ENCODE peak calls at places on chromosomes 12 and 14, in six cellular contexts. One of them, this sample, is unnamed.

GRCh38 chr14:33401326-33401725 is 462.6 kb downstream of the NPAS3 start:
- DNase-seq in IMR-90: no peak
- DNase-seq in trophoblast cell: no peak
- DNase-seq in mesenchymal stem cell: no peak
- DNase-seq in H9: no peak
- DNase-seq in H1: no peak
- DNase-seq in this sample: no peak

GRCh38 chr14:90880282-90880681 is 64.1 kb upstream of the TTC7B start:
- DNase-seq in IMR-90: no peak
- DNase-seq in H9: no peak
- DNase-seq in H1: no peak
- DNase-seq in trophoblast cell: no peak
- DNase-seq in mesenchymal stem cell: no peak
- DNase-seq in this sample: no peak

GRCh38 chr14:72550513-72550912 is 343.4 kb downstream of the DPF3 start:
- DNase-seq in H1: no peak
- DNase-seq in trophoblast cell: no peak
- DNase-seq in H9: no peak
- DNase-seq in mesenchymal stem cell: no peak
- DNase-seq in IMR-90: no peak
- DNase-seq in this sample: no peak

GRCh38 chr12:90543841-90544240 is 411.1 kb downstream of the CCER1 start:
- DNase-seq in trophoblast cell: no peak
- DNase-seq in H1: no peak
- DNase-seq in mesenchymal stem cell: no peak
- DNase-seq in H9: no peak
- DNase-seq in IMR-90: peak
- DNase-seq in this sample: no peak

GRCh38 chr12:57239587-57240068 is 10.1 kb downstream of the SHMT2 start:
- DNase-seq in mesenchymal stem cell: no peak
- DNase-seq in H1: no peak
- DNase-seq in H9: peak
- DNase-seq in IMR-90: no peak
- DNase-seq in trophoblast cell: no peak
- DNase-seq in this sample: no peak

GRCh38 chr14:104144911-104145825 is 6.8 kb downstream of the KIF26A start:
- DNase-seq in H9: peak
- DNase-seq in trophoblast cell: no peak
- DNase-seq in IMR-90: no peak
- DNase-seq in H1: no peak
- DNase-seq in mesenchymal stem cell: no peak
- DNase-seq in this sample: no peak

GRCh38 chr12:67759829-67760228 is 111.3 kb downstream of the DYRK2 start:
- DNase-seq in H1: no peak
- DNase-seq in H9: no peak
- DNase-seq in trophoblast cell: peak
- DNase-seq in mesenchymal stem cell: no peak
- DNase-seq in IMR-90: no peak
- DNase-seq in this sample: no peak

GRCh38 chr12:50111417-50111692 is 681 bp upstream of the COX14 start:
- DNase-seq in mesenchymal stem cell: no peak
- DNase-seq in trophoblast cell: no peak
- DNase-seq in H1: no peak
- DNase-seq in H9: no peak
- DNase-seq in IMR-90: no peak
- DNase-seq in this sample: no peak

GRCh38 chr14:40616579-40616978 is 990.1 kb upstream of the LRFN5 start:
- DNase-seq in H9: no peak
- DNase-seq in H1: no peak
- DNase-seq in mesenchymal stem cell: no peak
- DNase-seq in IMR-90: no peak
- DNase-seq in trophoblast cell: no peak
- DNase-seq in this sample: no peak

GRCh38 chr14:83707056-83707455 is 1822.9 kb upstream of the FLRT2 start:
- DNase-seq in IMR-90: peak
- DNase-seq in H1: no peak
- DNase-seq in H9: no peak
- DNase-seq in trophoblast cell: no peak
- DNase-seq in mesenchymal stem cell: no peak
- DNase-seq in this sample: no peak

DNA sequence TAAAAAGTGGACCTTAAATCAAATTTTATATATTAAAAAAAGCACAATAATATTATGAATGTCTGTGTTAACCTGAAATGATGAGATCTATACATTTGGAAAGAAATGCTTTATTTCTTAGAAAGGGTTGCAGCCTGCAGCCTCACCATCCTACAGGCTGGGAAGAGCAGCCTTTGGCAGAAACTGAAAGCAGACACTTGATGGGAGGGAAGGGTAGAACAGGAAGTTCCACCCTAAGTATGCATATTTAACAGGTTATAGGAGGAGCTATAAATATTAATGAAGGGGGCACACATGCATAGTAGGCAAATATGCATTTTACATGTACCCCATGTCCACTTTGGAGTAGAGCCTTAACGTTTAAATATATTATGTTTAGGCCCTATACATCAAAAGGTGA is 498.0 kb downstream of the FLRT2 start:
- DNase-seq in trophoblast cell: no peak
- DNase-seq in H1: no peak
- DNase-seq in H9: no peak
- DNase-seq in mesenchymal stem cell: no peak
- DNase-seq in IMR-90: no peak
- DNase-seq in this sample: no peak
- H4K91ac ChIP-seq in trophoblast cell: no peak
- H4K91ac ChIP-seq in H1: no peak
- H4K91ac ChIP-seq in H9: no peak
- H4K91ac ChIP-seq in mesenchymal stem cell: no peak
- H4K91ac ChIP-seq in IMR-90: no peak
- H4K91ac ChIP-seq in this sample: no peak

DNA sequence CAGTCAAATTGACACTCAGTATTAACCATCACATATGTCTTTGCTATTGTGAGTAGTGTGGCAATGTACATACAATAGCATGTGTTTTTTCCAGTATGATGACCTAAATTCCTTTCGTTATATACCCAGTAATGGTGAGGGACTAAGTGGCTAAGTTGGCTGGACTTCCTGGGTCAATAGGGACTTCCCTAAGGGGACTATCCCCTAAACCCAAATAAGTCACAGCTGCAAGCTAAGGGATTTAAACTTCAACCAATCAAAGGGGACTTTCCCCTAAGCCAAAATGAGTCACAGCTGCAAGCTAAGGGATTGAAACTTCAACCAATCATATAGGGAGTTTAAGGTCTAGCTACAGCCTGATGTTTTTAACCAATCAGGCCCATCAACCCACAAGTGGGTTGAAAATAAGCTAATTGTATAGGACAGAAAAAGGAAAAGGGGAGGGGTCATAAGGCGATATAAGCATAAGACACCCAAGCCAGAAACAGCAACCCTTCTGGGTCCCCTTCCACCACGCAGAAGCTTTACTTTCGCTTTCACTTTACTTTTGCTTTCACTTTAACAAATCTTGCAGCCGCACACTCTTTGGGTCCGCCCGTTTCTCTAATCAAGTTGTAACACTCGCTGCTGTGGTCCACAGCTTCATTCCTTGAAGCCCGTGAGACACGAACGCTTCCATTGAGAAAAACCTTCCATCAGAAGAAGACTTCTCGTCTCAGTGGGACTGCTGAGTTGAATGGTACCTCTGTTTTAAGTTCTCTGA is 404.4 kb downstream of the FLRT2 start:
- DNase-seq in H9: no peak
- DNase-seq in H1: no peak
- DNase-seq in trophoblast cell: peak
- DNase-seq in mesenchymal stem cell: peak
- DNase-seq in IMR-90: no peak
- DNase-seq in this sample: no peak
- H4K91ac ChIP-seq in H9: no peak
- H4K91ac ChIP-seq in H1: no peak
- H4K91ac ChIP-seq in trophoblast cell: no peak
- H4K91ac ChIP-seq in mesenchymal stem cell: no peak
- H4K91ac ChIP-seq in IMR-90: no peak
- H4K91ac ChIP-seq in this sample: no peak

GRCh38 chr12:48221645-48222044 is 18.6 kb upstream of the OR10AD1 start:
- DNase-seq in H1: no peak
- DNase-seq in trophoblast cell: no peak
- DNase-seq in IMR-90: no peak
- DNase-seq in H9: no peak
- DNase-seq in mesenchymal stem cell: no peak
- DNase-seq in this sample: no peak

GRCh38 chr12:48219635-48220034 is 16.5 kb upstream of the OR10AD1 start:
- DNase-seq in H1: no peak
- DNase-seq in IMR-90: no peak
- DNase-seq in trophoblast cell: peak
- DNase-seq in mesenchymal stem cell: no peak
- DNase-seq in H9: no peak
- DNase-seq in this sample: no peak

GRCh38 chr12:48220701-48221100 is 17.6 kb upstream of the OR10AD1 start:
- DNase-seq in mesenchymal stem cell: no peak
- DNase-seq in IMR-90: no peak
- DNase-seq in H1: no peak
- DNase-seq in trophoblast cell: no peak
- DNase-seq in H9: no peak
- DNase-seq in this sample: no peak

GRCh38 chr12:48216785-48217184 is 13.7 kb upstream of the OR10AD1 start:
- DNase-seq in IMR-90: no peak
- DNase-seq in trophoblast cell: no peak
- DNase-seq in mesenchymal stem cell: peak
- DNase-seq in H1: no peak
- DNase-seq in H9: no peak
- DNase-seq in this sample: no peak
- H4K91ac ChIP-seq in IMR-90: no peak
- H4K91ac ChIP-seq in trophoblast cell: no peak
- H4K91ac ChIP-seq in mesenchymal stem cell: no peak
- H4K91ac ChIP-seq in H1: no peak
- H4K91ac ChIP-seq in H9: no peak
- H4K91ac ChIP-seq in this sample: no peak

GRCh38 chr12:45877069-45877468 is 113.3 kb downstream of the SCAF11 start:
- DNase-seq in H9: no peak
- DNase-seq in trophoblast cell: no peak
- DNase-seq in IMR-90: no peak
- DNase-seq in H1: no peak
- DNase-seq in mesenchymal stem cell: no peak
- DNase-seq in this sample: no peak

GRCh38 chr12:45878630-45879255 is 111.6 kb downstream of the SCAF11 start:
- DNase-seq in H1: no peak
- DNase-seq in H9: no peak
- DNase-seq in mesenchymal stem cell: peak
- DNase-seq in trophoblast cell: no peak
- DNase-seq in IMR-90: peak
- DNase-seq in this sample: no peak

GRCh38 chr12:45879363-45879895 is 110.9 kb downstream of the SCAF11 start:
- DNase-seq in H9: no peak
- DNase-seq in mesenchymal stem cell: peak
- DNase-seq in trophoblast cell: no peak
- DNase-seq in H1: no peak
- DNase-seq in IMR-90: no peak
- DNase-seq in this sample: no peak
- H4K91ac ChIP-seq in H9: no peak
- H4K91ac ChIP-seq in mesenchymal stem cell: no peak
- H4K91ac ChIP-seq in trophoblast cell: no peak
- H4K91ac ChIP-seq in H1: no peak
- H4K91ac ChIP-seq in IMR-90: peak
- H4K91ac ChIP-seq in this sample: no peak

This sample was measured in neuronal stem cell.